ENCODE peak calls at places on chromosomes 3 and 15, in five cellular contexts. H is stimulated activated CD8-positive, alpha-beta memory T cell treated with anti-CD3 and anti-CD28 coated beads, Interleukin-15, amount 100 ng/mL, for 1 hour; S is T-helper 2 cell; O is CD4-positive, alpha-beta memory T cell; K is D341Med. D is an unnamed sample.

GRCh38 chr3:20808864-20809263 is 622.9 kb upstream of the SGO1 start:
- DNase-seq in H (no peak), S (no peak), O (no peak), K (no peak), D (no peak)

GRCh38 chr3:111848246-111848645 is 10.8 kb upstream of the PHLDB2 start:
- DNase-seq in H (no peak), S (no peak), O (no peak), K (no peak), D (no peak)

GRCh38 chr3:146646251-146646650 is 41.1 kb upstream of the PLSCR5 start:
- DNase-seq in H (no peak), S (no peak), O (no peak), K (no peak), D (no peak)

GRCh38 chr3:128714887-128715496 is 11.0 kb upstream of the RAB7A start:
- DNase-seq in H (no peak), S (no peak), O (peak), K (no peak), D (no peak)

GRCh38 chr15:59255647-59256380 is 49.2 kb downstream of the LDHAL6B start:
- DNase-seq in H (no peak), S (peak), O (peak), K (no peak), D (no peak)

GRCh38 chr3:120487079-120487693 is 36.4 kb upstream of the FSTL1 start:
- DNase-seq in H (no peak), S (no peak), O (no peak), K (no peak), D (no peak)

GRCh38 chr3:119582178-119582577 is 2.9 kb downstream of the ADPRH start:
- DNase-seq in H (no peak), S (no peak), O (no peak), K (no peak), D (no peak)

GRCh38 chr3:152957488-152957887 is 122.6 kb downstream of the P2RY1 start:
- DNase-seq in H (no peak), S (no peak), O (no peak), K (no peak), D (no peak)

GRCh38 chr3:134197681-134198261 is 52.9 kb downstream of the RYK start:
- DNase-seq in H (no peak), S (no peak), O (peak), K (peak), D (peak)

GRCh38 chr3:69092030-69092513 is 7.3 kb downstream of the ARL6IP5 start:
- DNase-seq in H (no peak), S (no peak), O (peak), K (no peak), D (peak)

GRCh38 chr3:94405258-94406035 is 342.6 kb downstream of the NSUN3 start:
- DNase-seq in H (no peak), S (no peak), O (no peak), K (no peak), D (no peak)

GRCh38 chr3:70021267-70021666 is 21.7 kb downstream of the SAMMSON start:
- DNase-seq in H (no peak), S (no peak), O (no peak), K (no peak), D (no peak)

GRCh38 chr3:45558431-45558830 is 36.1 kb upstream of the LIMD1 start:
- DNase-seq in H (no peak), S (no peak), O (no peak), K (no peak), D (no peak)

GRCh38 chr3:43165786-43166185 is 59.9 kb upstream of the POMGNT2 start:
- DNase-seq in H (no peak), S (no peak), O (no peak), K (no peak), D (no peak)

GRCh38 chr15:31133890-31134289 is 32.4 kb upstream of the TRPM1 start:
- DNase-seq in H (no peak), S (no peak), O (no peak), K (no peak), D (no peak)

GRCh38 chr15:52158084-52158765 is 33.0 kb downstream of the GNB5 start:
- DNase-seq in H (no peak), S (no peak), O (no peak), K (no peak), D (no peak)